ENCODE peak calls at places on chromosomes 2 and 18, in seven cellular contexts. F is BE2C, E is colonic mucosa, V is neural progenitor cell, R is uterus, O is tibial artery, M is Peyer's patch. Q is an unnamed sample. For H3K36me3, the result is how much of the 10 kb centered on the place peaks cover.

GRCh38 chr2:74507926-74508520 is 528 bp upstream of the PCGF1 start:
- DNase-seq in F (peak), E (peak), V (peak), R (no peak), O (peak), M (no peak), Q (peak)

GRCh38 chr2:239735131-239735828 is 289.9 kb downstream of the NDUFA10 start:
- DNase-seq in F (peak), E (no peak), V (peak), R (no peak), O (no peak), M (no peak), Q (no peak)

GRCh38 chr18:3148930-3149535 is 70.7 kb downstream of the MYOM1 start:
- DNase-seq in F (no peak), E (no peak), V (no peak), R (no peak), O (no peak), M (no peak), Q (no peak)

GRCh38 chr2:136057023-136057801 is 60.7 kb downstream of the CXCR4 start:
- DNase-seq in F (no peak), E (no peak), V (no peak), R (no peak), O (no peak), M (no peak), Q (no peak)

GRCh38 chr18:68984342-68984741 is 186.5 kb downstream of the CCDC102B start:
- DNase-seq in F (no peak), E (no peak), V (no peak), R (no peak), O (no peak), M (no peak), Q (no peak)

GRCh38 chr2:188272121-188272520 is 19.6 kb upstream of the GULP1 start:
- DNase-seq in F (no peak), E (no peak), V (no peak), R (no peak), O (no peak), M (no peak), Q (no peak)

GRCh38 chr18:713135-713490 is 683 bp upstream of the ENOSF1 start:
- DNase-seq in F (no peak), E (no peak), V (no peak), R (no peak), O (no peak), M (no peak), Q (no peak)

GRCh38 chr18:4444306-4444705 is 10.8 kb downstream of the DLGAP1 start:
- DNase-seq in F (no peak), E (no peak), V (no peak), R (no peak), O (no peak), M (no peak), Q (no peak)

GRCh38 chr2:69216535-69217332 is 170.3 kb downstream of the GFPT1 start:
- DNase-seq in F (peak), E (no peak), V (no peak), R (no peak), O (no peak), M (no peak), Q (peak)

GRCh38 chr2:202560200-202560599 is 74.6 kb upstream of the FAM117B start:
- DNase-seq in F (no peak), E (no peak), V (no peak), R (no peak), O (no peak), M (no peak), Q (no peak)

GRCh38 chr2:202555354-202555753 is 79.4 kb upstream of the FAM117B start:
- DNase-seq in F (no peak), E (no peak), V (no peak), R (no peak), O (no peak), M (no peak), Q (no peak)
- H3K36me3 ChIP-seq in F (under half), E (under half), V (under half), R (under half), O (under half), M (half or more), Q (half or more)

GRCh38 chr2:1611886-1612285 is 132.4 kb downstream of the PXDN start:
- DNase-seq in F (no peak), E (no peak), V (no peak), R (no peak), O (no peak), M (no peak), Q (no peak)

GRCh38 chr2:1607971-1608688 is 136.2 kb downstream of the PXDN start:
- DNase-seq in F (no peak), E (no peak), V (no peak), R (no peak), O (peak), M (no peak), Q (no peak)

GRCh38 chr2:1607236-1607920 is 136.9 kb downstream of the PXDN start:
- DNase-seq in F (no peak), E (no peak), V (no peak), R (no peak), O (peak), M (no peak), Q (no peak)

GRCh38 chr2:1609040-1609439 is 135.3 kb downstream of the PXDN start:
- DNase-seq in F (no peak), E (no peak), V (no peak), R (no peak), O (no peak), M (no peak), Q (no peak)

GRCh38 chr2:1609706-1610485 is 134.4 kb downstream of the PXDN start:
- DNase-seq in F (no peak), E (no peak), V (no peak), R (no peak), O (peak), M (peak), Q (no peak)
- H3K4me3 ChIP-seq in F (no peak), E (no peak), V (no peak), R (no peak), O (no peak), M (no peak), Q (no peak)

GRCh38 chr2:212528106-212528856 is 10.3 kb downstream of the ERBB4 start:
- DNase-seq in F (no peak), E (no peak), V (no peak), R (no peak), O (no peak), M (no peak), Q (peak)
- TF ChIP-seq CTCF in F (peak), E (no peak), V (peak), R (no peak), O (peak), M (no peak), Q (no peak)

GRCh38 chr2:42874838-42875801 is 82.7 kb upstream of the HAAO start:
- DNase-seq in F (no peak), E (no peak), V (no peak), R (peak), O (peak), M (no peak), Q (peak)

GRCh38 chr2:42876280-42876840 is 84.0 kb upstream of the HAAO start:
- DNase-seq in F (no peak), E (no peak), V (no peak), R (peak), O (no peak), M (no peak), Q (no peak)

GRCh38 chr2:42871372-42871771 is 79.0 kb upstream of the HAAO start:
- DNase-seq in F (no peak), E (no peak), V (no peak), R (no peak), O (no peak), M (no peak), Q (no peak)

GRCh38 chr2:42875880-42876279 is 83.5 kb upstream of the HAAO start:
- DNase-seq in F (no peak), E (no peak), V (no peak), R (no peak), O (no peak), M (no peak), Q (no peak)

GRCh38 chr2:42872736-42873135 is 80.4 kb upstream of the HAAO start:
- DNase-seq in F (no peak), E (no peak), V (no peak), R (no peak), O (no peak), M (no peak), Q (no peak)
- H3K36me3 ChIP-seq in F (under half), E (under half), V (under half), R (under half), O (under half), M (under half), Q (under half)

DNA sequence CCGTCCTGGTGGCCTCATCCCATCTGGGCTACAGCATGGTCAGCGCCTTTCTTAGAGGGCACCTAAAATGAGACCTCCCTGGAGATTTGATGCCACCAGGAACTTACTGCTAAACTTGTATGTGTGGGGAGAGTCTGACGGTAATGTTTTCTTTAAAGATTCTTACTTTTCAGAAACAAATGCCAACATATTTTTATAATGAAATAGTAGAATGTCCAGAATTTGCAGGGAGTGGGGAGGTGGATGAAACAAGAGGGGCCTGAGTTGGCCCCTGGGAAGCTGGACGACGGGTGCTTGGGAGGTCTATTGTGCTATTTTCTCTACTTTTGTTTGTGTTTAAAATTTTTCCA is 118.8 kb upstream of the CTDP1 start:
- DNase-seq in F (no peak), E (no peak), V (no peak), R (no peak), O (no peak), M (no peak), Q (no peak)
- H3K4me3 ChIP-seq in F (no peak), E (no peak), V (no peak), R (no peak), O (no peak), M (no peak), Q (no peak)

GRCh38 chr2:236241181-236242056 is 22.8 kb downstream of the ASB18 start:
- DNase-seq in F (no peak), E (no peak), V (no peak), R (no peak), O (peak), M (no peak), Q (no peak)
- TF ChIP-seq CTCF in F (no peak), E (no peak), V (no peak), R (no peak), O (no peak), M (no peak), Q (no peak)

GRCh38 chr2:1661891-1662605 is 82.3 kb downstream of the PXDN start:
- DNase-seq in F (no peak), E (no peak), V (no peak), R (no peak), O (no peak), M (no peak), Q (no peak)
- H3K36me3 ChIP-seq in F (under half), E (under half), V (under half), R (under half), O (half or more), M (under half), Q (under half)